ENCODE peak calls at places on chromosomes 11 and 22, in eight cellular contexts. I is activated CD8-positive, alpha-beta memory T cell treated with anti-CD3 and anti-CD28 coated beads for 1 hour; D is stimulated activated CD8-positive, alpha-beta memory T cell treated with anti-CD3 and anti-CD28 coated beads, Interleukin-4, amount 100 ng/mL, for 1 hour; G is adrenal gland; M is CD8-positive, alpha-beta memory T cell; F is EH; Z is activated CD8-positive, alpha-beta T cell treated with anti-CD3 and anti-CD28 coated beads, Interleukin-2, amount 10 ng/mL, durations not matched to agents 7 days and 5 days; E is cardiac fibroblast. A is an unnamed sample.

GRCh38 chr11:70788247-70789022 is 390.1 kb downstream of the CTTN start:
- DNase-seq in M (no peak), Z (no peak), F (peak), G (peak), E (peak), D (no peak), I (no peak), A (peak)

GRCh38 chr11:11043676-11044075 is 185.8 kb upstream of the ZBED5 start:
- DNase-seq in Z (no peak), F (no peak), I (no peak), M (no peak), E (no peak), D (no peak), G (no peak), A (no peak)

GRCh38 chr11:40397141-40397540 is 1062.3 kb downstream of the LRRC4C start:
- DNase-seq in F (no peak), M (no peak), I (no peak), D (no peak), Z (no peak), E (no peak), G (no peak), A (no peak)

GRCh38 chr22:40019681-40020080 is 24.9 kb downstream of the FAM83F start:
- DNase-seq in E (no peak), Z (no peak), F (no peak), G (no peak), M (no peak), I (no peak), D (no peak), A (no peak)

GRCh38 chr11:106421673-106422292 is 344.3 kb downstream of the AASDHPPT start:
- DNase-seq in F (no peak), M (no peak), D (no peak), Z (no peak), G (no peak), E (no peak), I (no peak), A (no peak)

GRCh38 chr11:86577663-86578636 is 94.5 kb downstream of the ME3 start:
- DNase-seq in I (no peak), G (peak), E (peak), Z (no peak), D (no peak), M (no peak), F (peak), A (peak)

GRCh38 chr22:48223488-48224190 is 1461.2 kb downstream of the TBC1D22A start:
- DNase-seq in F (no peak), D (no peak), I (no peak), Z (no peak), G (no peak), E (no peak), M (no peak), A (no peak)

GRCh38 chr11:69931060-69931910 is 112.1 kb upstream of the FGF3 start:
- DNase-seq in Z (no peak), M (no peak), E (no peak), F (no peak), G (no peak), D (no peak), I (no peak), A (no peak)

GRCh38 chr11:13955971-13956421 is 6.5 kb upstream of the SPON1 start:
- DNase-seq in G (peak), F (peak), E (peak), Z (peak), D (peak), M (peak), I (no peak), A (no peak)

GRCh38 chr11:128501576-128502549 is 85.5 kb downstream of the ETS1 start:
- DNase-seq in E (peak), Z (no peak), F (peak), I (no peak), D (no peak), M (no peak), G (peak), A (peak)

GRCh38 chr11:45663486-45664375 is 1.7 kb downstream of the CHST1 start:
- DNase-seq in Z (no peak), I (no peak), E (no peak), F (no peak), G (no peak), M (no peak), D (no peak), A (no peak)

A was measured in skeletal muscle cell.